ENCODE peak calls at places on chromosomes 13 and 19, in ten cellular contexts. P is tibial nerve; I is AG04450; X is endothelial cell of umbilical vein; V is heart right ventricle; K is body of pancreas; C is dorsolateral prefrontal cortex; F is CD4-positive, alpha-beta T cell; Q is colonic mucosa; W is cardiac muscle cell. J is an unnamed sample.

GRCh38 chr13:46778095-46778494 is 18.9 kb downstream of the ESD start:
- DNase-seq in C (no peak), I (no peak), V (no peak), W (no peak), P (no peak), Q (no peak), X (no peak), F (no peak), K (no peak), J (no peak)

GRCh38 chr19:29685326-29685725 is 20.1 kb downstream of the PLEKHF1 start:
- DNase-seq in C (no peak), Q (no peak), P (no peak), W (no peak), X (no peak), K (no peak), I (no peak), V (no peak), F (no peak), J (peak; percentile 29)

GRCh38 chr13:23020246-23020843 is 160.4 kb upstream of the SGCG start:
- DNase-seq in Q (peak; percentile 35), P (peak; percentile 76), X (peak; percentile 58), K (peak; percentile 60), I (no peak), V (no peak), C (peak; percentile 16), W (peak; percentile 61), F (peak; percentile 2), J (peak; percentile 67)

GRCh38 chr19:33841685-33842084 is 45.0 kb downstream of the KCTD15 start:
- DNase-seq in P (no peak), I (no peak), C (no peak), Q (no peak), X (no peak), K (no peak), V (no peak), W (no peak), F (no peak), J (no peak)

GRCh38 chr13:104594801-104595200 is 1528.6 kb upstream of the SLC10A2 start:
- DNase-seq in K (no peak), F (no peak), W (no peak), P (no peak), I (no peak), Q (no peak), X (no peak), V (no peak), C (no peak), J (peak; percentile 70)

GRCh38 chr13:112782433-112783010 is 92.7 kb downstream of the ATP11A start:
- DNase-seq in X (no peak), P (no peak), K (no peak), I (no peak), W (no peak), V (no peak), C (no peak), F (no peak), Q (no peak), J (no peak)

GRCh38 chr19:39411006-39411831 is 1.2 kb upstream of the PLEKHG2 start:
- DNase-seq in V (no peak), K (peak; percentile 74), W (no peak), F (no peak), Q (peak; percentile 84), P (peak; percentile 70), C (no peak), I (no peak), X (no peak), J (peak; percentile 36)

GRCh38 chr19:54648129-54648528 is 14.7 kb upstream of the LILRB4 start:
- DNase-seq in C (no peak), I (no peak), X (no peak), Q (no peak), P (no peak), K (no peak), V (no peak), W (no peak), F (no peak), J (no peak)

GRCh38 chr13:57996717-57997116 is 365.2 kb downstream of the PCDH17 start:
- DNase-seq in I (no peak), W (no peak), C (no peak), P (no peak), Q (no peak), V (no peak), K (no peak), F (no peak), X (no peak), J (peak; percentile 63)

GRCh38 chr13:39816936-39817335 is 161.5 kb downstream of the COG6 start:
- DNase-seq in W (no peak), X (no peak), Q (no peak), K (no peak), I (no peak), V (no peak), F (no peak), P (no peak), C (no peak), J (peak; percentile 72)

GRCh38 chr13:31236211-31236786 is 36.5 kb downstream of the B3GLCT start:
- DNase-seq in X (peak; percentile 38), Q (no peak), C (no peak), I (peak; percentile 15), P (peak; percentile 21), F (no peak), W (peak; percentile 40), V (no peak), K (no peak), J (peak; percentile 32)

GRCh38 chr13:75135325-75135825 is 346.6 kb downstream of the TBC1D4 start:
- DNase-seq in F (no peak), I (peak; percentile 81), K (no peak), P (no peak), W (no peak), V (no peak), C (no peak), X (peak; percentile 78), Q (no peak), J (peak; percentile 98)

GRCh38 chr13:81597101-81597500 is 1256.2 kb upstream of the SPRY2 start:
- DNase-seq in X (no peak), K (no peak), V (no peak), P (no peak), Q (no peak), I (no peak), F (no peak), C (no peak), W (no peak), J (no peak)

GRCh38 chr13:109569938-109570711 is 216.3 kb downstream of the IRS2 start:
- DNase-seq in P (no peak), V (no peak), W (no peak), X (no peak), F (peak; percentile 12), C (no peak), K (no peak), Q (no peak), I (no peak), J (no peak)

GRCh38 chr19:3507371-3508120 is 1.4 kb downstream of the FZR1 start:
- DNase-seq in Q (peak; percentile 45), F (no peak), X (peak; percentile 11), P (no peak), W (peak; percentile 28), V (no peak), C (peak; percentile 26), K (peak; percentile 68), I (no peak), J (peak; percentile 27)

GRCh38 chr13:27005556-27005955 is 166.1 kb downstream of the USP12 start:
- DNase-seq in I (no peak), X (no peak), P (no peak), K (peak; percentile 19), Q (no peak), F (no peak), V (no peak), C (no peak), W (no peak), J (no peak)

DNA sequence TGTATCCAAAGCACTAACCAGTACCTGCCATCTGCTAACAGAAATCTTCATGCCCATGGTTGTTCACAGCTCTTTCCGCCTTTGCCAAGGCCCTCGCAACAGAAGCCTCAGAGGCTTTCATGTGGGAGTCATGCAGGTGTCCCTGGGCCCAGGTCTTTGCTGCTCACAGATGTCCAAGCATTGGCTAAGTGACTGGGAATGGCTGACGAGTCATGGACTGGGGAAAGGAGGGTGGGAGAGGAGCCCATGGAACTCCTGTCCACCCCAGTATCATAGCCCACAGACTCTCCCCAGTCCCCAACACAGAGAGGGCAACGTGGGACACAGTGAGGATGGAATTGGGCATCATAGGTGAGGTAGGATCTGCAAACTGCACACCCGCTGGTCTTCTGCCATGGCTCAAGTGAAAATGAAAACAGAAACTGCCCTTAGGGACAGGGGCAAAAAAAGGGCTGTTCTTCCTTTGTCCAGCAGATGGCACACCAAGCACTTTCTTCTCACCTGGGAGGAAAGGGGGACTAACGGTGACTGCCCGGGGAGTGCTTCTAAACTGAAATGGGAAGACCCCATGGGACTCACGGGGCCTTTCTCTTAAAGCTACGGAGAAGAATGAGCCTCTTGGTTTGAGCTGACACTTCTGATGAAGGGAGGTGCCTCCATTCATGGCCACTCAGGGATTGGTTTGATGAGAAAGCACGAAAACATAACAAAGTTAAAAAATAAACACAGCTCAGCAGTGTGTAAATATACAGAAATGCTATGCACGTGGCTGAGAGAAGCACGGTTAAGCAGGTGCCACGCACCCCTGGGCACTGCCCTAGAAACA is 11.1 kb upstream of the DHRS12 start:
- DNase-seq in I (no peak), C (peak; percentile 53), V (no peak), P (peak; percentile 74), Q (peak; percentile 79), W (peak; percentile 72), K (peak; percentile 83), F (peak; percentile 58), X (peak; percentile 63), J (peak; percentile 28)
- H3K27ac ChIP-seq in I (no peak overlapping the region), C (no peak overlapping the region), V (peak overlapping the region; percentile 33), P (no peak overlapping the region), Q (no peak overlapping the region), W (no peak overlapping the region), K (peak overlapping the region; percentile 71), F (no peak overlapping the region), X (no peak overlapping the region), J (no peak overlapping the region)

DNA sequence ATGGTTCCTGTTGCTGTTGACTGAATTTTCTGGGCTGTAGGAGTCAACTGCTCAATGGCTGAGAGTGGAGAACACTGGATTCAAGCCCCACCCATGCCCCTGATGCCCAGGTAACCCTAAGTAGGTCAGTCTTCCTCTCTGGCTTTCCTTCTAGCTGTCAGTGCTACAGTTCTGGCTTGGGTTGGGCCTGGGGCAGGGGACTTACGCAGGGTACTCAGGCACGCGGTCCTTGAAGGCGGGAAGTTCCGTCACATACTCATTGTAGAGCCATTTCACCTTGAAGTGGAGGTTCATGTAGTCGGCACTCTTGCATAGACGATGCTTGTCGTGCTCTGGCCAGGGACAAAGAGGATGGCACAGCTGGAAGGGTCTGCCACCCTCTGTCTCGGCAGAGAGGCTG is 55.6 kb downstream of the UNC13A start:
- DNase-seq in K (no peak), Q (no peak), W (no peak), X (no peak), P (no peak), I (no peak), F (no peak), C (no peak), V (no peak), J (no peak)
- H3K27me3 ChIP-seq in K (no peaks in the 10 kb centered on the region), Q (no peaks in the 10 kb centered on the region), W (no peaks in the 10 kb centered on the region), X (no peaks in the 10 kb centered on the region), P (no peaks in the 10 kb centered on the region), I (peaks cover 7% of the 10 kb centered on the region), F (no peaks in the 10 kb centered on the region), C (no peaks in the 10 kb centered on the region), V (no peaks in the 10 kb centered on the region), J (no peaks in the 10 kb centered on the region)

GRCh38 chr13:88979465-88980180 is 1308.5 kb downstream of the SLITRK5 start:
- DNase-seq in P (no peak), W (peak; percentile 30), I (no peak), C (no peak), F (no peak), X (no peak), Q (no peak), V (no peak), K (no peak), J (peak; percentile 55)
- TF ChIP-seq CTCF in P (no peak), W (no peak), I (no peak), C (no peak), F (no peak), X (no peak), Q (no peak), V (peak; percentile 21), K (no peak), J (peak; percentile 26)

GRCh38 chr19:31570718-31571117 is 221.5 kb upstream of the TSHZ3 start:
- DNase-seq in I (no peak), F (no peak), Q (no peak), C (no peak), P (no peak), K (no peak), W (no peak), X (no peak), V (no peak), J (peak; percentile 23)
- H3K27ac ChIP-seq in I (no peak overlapping the region), F (no peak overlapping the region), Q (no peak overlapping the region), C (no peak overlapping the region), P (no peak overlapping the region), K (no peak overlapping the region), W (no peak overlapping the region), X (no peak overlapping the region), V (no peak overlapping the region), J (no peak overlapping the region)